ENCODE peak calls at places on chromosomes 13 and 19, in seven cellular contexts. Y is mucosa of descending colon, D is AG04450, B is psoas muscle, I is fibroblast of villous mesenchyme, U is lung, O is BE2C. G is an unnamed sample.
A peak's percentile ranks its signal among the peaks of the same experiment; 100 is the strongest.

GRCh38 chr19:5880196-5880595 is 9.9 kb upstream of the FUT5 start:
- DNase-seq in Y (no peak), D (no peak), B (no peak), I (no peak), U (no peak), O (no peak), G (no peak)

GRCh38 chr13:43368003-43368402 is 344.6 kb downstream of the DNAJC15 start:
- DNase-seq in Y (no peak), D (no peak), B (no peak), I (peak; percentile 81), U (no peak), O (no peak), G (peak; percentile 55)

GRCh38 chr19:53980553-53981407 is 10.7 kb upstream of the CACNG6 start:
- DNase-seq in Y (peak; percentile 32), D (no peak), B (peak; percentile 74), I (peak; percentile 94), U (no peak), O (no peak), G (peak; percentile 89)

GRCh38 chr13:74847966-74848365 is 634.0 kb downstream of the TBC1D4 start:
- DNase-seq in Y (no peak), D (no peak), B (no peak), I (no peak), U (no peak), O (no peak), G (peak; percentile 13)

GRCh38 chr19:33404916-33405315 is 31.4 kb downstream of the CEBPG start:
- DNase-seq in Y (no peak), D (no peak), B (peak; percentile 44), I (no peak), U (no peak), O (no peak), G (no peak)

GRCh38 chr13:113746671-113747070 is 12.4 kb upstream of the TMEM255B start:
- DNase-seq in Y (no peak), D (no peak), B (no peak), I (no peak), U (no peak), O (peak; percentile 50), G (no peak)

GRCh38 chr13:101424381-101425155 is 8.3 kb upstream of the NALCN start:
- DNase-seq in Y (no peak), D (peak; percentile 4), B (no peak), I (peak; percentile 28), U (no peak), O (no peak), G (peak; percentile 30)

GRCh38 chr19:32945260-32945659 is 26.5 kb downstream of the CEP89 start:
- DNase-seq in Y (no peak), D (no peak), B (no peak), I (no peak), U (no peak), O (no peak), G (no peak)

GRCh38 chr13:93775027-93775426 is 548.4 kb downstream of the GPC6 start:
- DNase-seq in Y (no peak), D (no peak), B (no peak), I (peak; percentile 49), U (no peak), O (no peak), G (no peak)

GRCh38 chr13:47184311-47184710 is 287.5 kb upstream of the HTR2A start:
- DNase-seq in Y (no peak), D (no peak), B (no peak), I (no peak), U (no peak), O (no peak), G (no peak)

GRCh38 chr13:30870049-30870884 is 35.8 kb upstream of the MEDAG start:
- DNase-seq in Y (peak; percentile 57), D (peak; percentile 99), B (peak; percentile 90), I (peak; percentile 100), U (peak; percentile 57), O (peak; percentile 97), G (peak; percentile 100)

GRCh38 chr19:7004313-7004931 is 16.8 kb downstream of the MBD3L2B start:
- DNase-seq in Y (no peak), D (no peak), B (no peak), I (peak; percentile 36), U (no peak), O (no peak), G (no peak)

GRCh38 chr19:18156841-18157464 is 4.0 kb downstream of the PIK3R2 start:
- DNase-seq in Y (peak; percentile 94), D (peak; percentile 58), B (peak; percentile 91), I (peak; percentile 92), U (peak; percentile 88), O (peak; percentile 98), G (peak; percentile 95)

GRCh38 chr13:40082644-40083043 is 427.2 kb downstream of the COG6 start:
- DNase-seq in Y (no peak), D (no peak), B (no peak), I (peak; percentile 58), U (no peak), O (no peak), G (peak; percentile 92)

GRCh38 chr19:7456964-7457541 is 31.8 kb downstream of the PEX11G start:
- DNase-seq in Y (no peak), D (no peak), B (no peak), I (no peak), U (no peak), O (no peak), G (no peak)

GRCh38 chr19:584240-585001 is 5.3 kb upstream of the HCN2 start:
- DNase-seq in Y (peak; percentile 46), D (no peak), B (peak; percentile 82), I (peak; percentile 63), U (no peak), O (peak; percentile 89), G (peak; percentile 58)

GRCh38 chr13:50323440-50324070 is 308.3 kb downstream of the KCNRG start:
- DNase-seq in Y (no peak), D (peak; percentile 71), B (no peak), I (peak; percentile 76), U (no peak), O (no peak), G (peak; percentile 87)

GRCh38 chr13:23467048-23467931 is 33.8 kb upstream of the SACS start:
- DNase-seq in Y (no peak), D (no peak), B (no peak), I (peak; percentile 44), U (no peak), O (peak; percentile 54), G (peak; percentile 36)
- TF ChIP-seq CTCF in Y (no peak), D (no peak), B (no peak), I (no peak), U (no peak), O (no peak), G (no peak)

DNA sequence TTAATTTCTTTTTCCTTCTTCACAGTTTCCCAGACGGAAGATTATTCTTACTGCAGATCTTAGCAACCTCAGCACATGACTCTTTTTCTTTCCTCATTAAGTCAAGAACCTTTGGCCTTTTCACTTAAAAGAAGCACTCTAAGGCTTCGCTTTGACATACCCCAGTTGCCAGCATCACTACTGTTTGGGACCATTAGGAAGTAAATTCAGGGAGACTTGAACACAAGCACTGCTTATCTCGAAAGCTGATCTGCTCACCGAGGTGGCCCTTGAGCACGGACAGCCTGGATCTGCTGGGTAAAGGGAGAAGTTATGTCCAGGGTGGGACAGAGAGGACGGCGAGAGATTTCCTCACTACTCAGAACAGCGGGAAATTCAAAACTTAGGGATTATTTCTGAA is 151.4 kb upstream of the RNF113B start:
- DNase-seq in Y (no peak), D (no peak), B (no peak), I (peak; percentile 27), U (no peak), O (no peak), G (no peak)
- H3K4me3 ChIP-seq in Y (no peak overlapping the region), D (no peak overlapping the region), B (no peak overlapping the region), I (no peak overlapping the region), U (no peak overlapping the region), O (no peak overlapping the region), G (no peak overlapping the region)

DNA sequence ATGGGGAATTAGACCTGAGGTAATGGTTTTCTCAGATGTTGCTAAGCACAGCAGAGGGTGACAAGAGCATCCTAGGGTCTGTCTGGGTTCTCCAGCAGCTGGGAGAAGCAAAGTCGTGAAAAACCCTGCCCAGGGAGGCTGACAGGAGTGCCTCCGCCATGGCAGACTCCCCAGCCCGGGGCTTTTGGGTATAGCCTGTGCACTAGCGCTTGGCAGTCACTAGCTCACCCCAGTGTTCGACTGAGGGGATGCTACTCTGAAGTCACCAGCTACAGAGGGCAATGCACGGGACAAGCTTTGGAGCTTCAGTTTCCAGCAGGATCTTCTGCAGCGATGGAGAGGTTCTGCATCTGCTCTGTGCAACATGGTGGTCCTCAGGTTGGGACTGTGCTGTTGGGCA is 87.5 kb downstream of the ING1 start:
- DNase-seq in Y (no peak), D (no peak), B (no peak), I (no peak), U (no peak), O (no peak), G (no peak)
- TF ChIP-seq CTCF in Y (no peak), D (no peak), B (no peak), I (peak; percentile 13), U (no peak), O (no peak), G (peak; percentile 9)

GRCh38 chr13:97435794-97436193 is 1.8 kb downstream of the RAP2A start:
- DNase-seq in Y (no peak), D (no peak), B (no peak), I (peak; percentile 23), U (no peak), O (no peak), G (peak; percentile 30)

GRCh38 chr13:97434417-97435296 is 688 bp downstream of the RAP2A start:
- DNase-seq in Y (peak; percentile 55), D (no peak), B (peak; percentile 69), I (peak; percentile 25), U (peak; percentile 34), O (peak; percentile 53), G (peak; percentile 41)

GRCh38 chr13:97437729-97438128 is 3.8 kb downstream of the RAP2A start:
- DNase-seq in Y (no peak), D (no peak), B (no peak), I (no peak), U (no peak), O (no peak), G (no peak)

GRCh38 chr13:97435297-97435682 is 1.3 kb downstream of the RAP2A start:
- DNase-seq in Y (no peak), D (no peak), B (no peak), I (no peak), U (no peak), O (no peak), G (no peak)

DNA sequence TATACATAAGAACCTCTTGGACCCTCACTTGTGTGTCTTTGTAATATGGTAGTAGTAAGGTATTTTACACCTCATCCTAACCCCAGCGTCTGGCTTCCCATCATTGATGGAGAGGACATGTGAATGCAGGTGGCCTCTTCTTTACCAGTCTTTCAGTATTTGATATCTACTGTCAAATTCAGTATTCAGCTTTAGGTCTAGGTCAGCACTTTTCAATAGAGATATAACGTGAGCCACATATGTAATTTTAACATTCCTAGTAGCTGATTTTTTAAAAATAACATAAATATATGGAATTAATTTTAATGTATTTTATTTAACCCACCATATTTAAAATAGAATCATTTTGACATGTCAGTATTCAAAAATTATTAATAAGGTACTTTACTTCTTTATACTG is 2.9 kb downstream of the RAP2A start:
- DNase-seq in Y (no peak), D (no peak), B (no peak), I (no peak), U (no peak), O (no peak), G (no peak)
- H3K4me3 ChIP-seq in Y (no peak overlapping the region), D (no peak overlapping the region), B (peak overlapping the region; percentile 84), I (no peak overlapping the region), U (no peak overlapping the region), O (peak overlapping the region; percentile 78), G (no peak overlapping the region)

G was measured in choroid plexus epithelial cell.